ENCODE peak calls at places on chromosomes 6 and 20, in five cellular contexts. W is IMR-90, F is H1, H is H9, N is trophoblast cell. Y is an unnamed sample. For H3K4me1, the result is how much of the 10 kb centered on the place peaks cover.

GRCh38 chr20:14536738-14537137 is 199.3 kb upstream of the FLRT3 start:
- DNase-seq in W (no peak), F (no peak), H (no peak), N (no peak), Y (no peak)

GRCh38 chr6:79225718-79226117 is 8.8 kb downstream of the HMGN3 start:
- DNase-seq in W (peak), F (no peak), H (no peak), N (peak), Y (no peak)

GRCh38 chr6:124441430-124441829 is 520.8 kb upstream of the RNF217 start:
- DNase-seq in W (no peak), F (no peak), H (no peak), N (no peak), Y (no peak)

GRCh38 chr20:43870484-43870883 is 44.2 kb upstream of the TOX2 start:
- DNase-seq in W (peak), F (no peak), H (no peak), N (no peak), Y (no peak)

GRCh38 chr6:169723200-169723909 is 945 bp downstream of the PHF10 start:
- DNase-seq in W (peak), F (no peak), H (peak), N (peak), Y (peak)

GRCh38 chr20:9290331-9290730 is 221.4 kb downstream of the PLCB4 start:
- DNase-seq in W (no peak), F (no peak), H (no peak), N (no peak), Y (no peak)

GRCh38 chr6:22147983-22148797 is 148.6 kb downstream of the PRL start:
- DNase-seq in W (peak), F (no peak), H (no peak), N (no peak), Y (no peak)

GRCh38 chr6:139291813-139292619 is at the start of gene TXLNB:
- DNase-seq in W (peak), F (no peak), H (peak), N (no peak), Y (no peak)

GRCh38 chr6:77361018-77361417 is 102.3 kb downstream of the HTR1B start:
- DNase-seq in W (no peak), F (no peak), H (no peak), N (no peak), Y (no peak)

GRCh38 chr6:33700391-33701050 is 11.0 kb downstream of the UQCC2 start:
- DNase-seq in W (peak), F (peak), H (peak), N (peak), Y (peak)

GRCh38 chr6:149895702-149896310 is 2.1 kb downstream of the RAET1E start:
- DNase-seq in W (peak), F (no peak), H (no peak), N (no peak), Y (no peak)

GRCh38 chr6:121533321-121533841 is 97.9 kb downstream of the GJA1 start:
- DNase-seq in W (no peak), F (no peak), H (no peak), N (no peak), Y (no peak)

GRCh38 chr6:84645563-84646266 is 118.7 kb downstream of the TBX18 start:
- DNase-seq in W (peak), F (no peak), H (no peak), N (no peak), Y (no peak)

GRCh38 chr6:4666886-4667513 is 109.2 kb upstream of the CDYL start:
- DNase-seq in W (no peak), F (no peak), H (peak), N (no peak), Y (no peak)

GRCh38 chr6:42523158-42523814 is 40.5 kb upstream of the UBR2 start:
- DNase-seq in W (peak), F (no peak), H (no peak), N (no peak), Y (no peak)

GRCh38 chr6:156585859-156586258 is 191.3 kb upstream of the ARID1B start:
- DNase-seq in W (no peak), F (no peak), H (no peak), N (no peak), Y (no peak)

GRCh38 chr6:161922631-161923119 is 648.8 kb upstream of the AGPAT4 start:
- DNase-seq in W (peak), F (no peak), H (peak), N (peak), Y (no peak)

GRCh38 chr20:33024609-33025317 is 6.7 kb upstream of the BPIFB6 start:
- DNase-seq in W (no peak), F (no peak), H (no peak), N (no peak), Y (no peak)

GRCh38 chr6:114419175-114419574 is 76.4 kb upstream of the HS3ST5 start:
- DNase-seq in W (no peak), F (no peak), H (no peak), N (no peak), Y (no peak)

GRCh38 chr20:58888521-58889333 is 36.2 kb downstream of the GNAS start:
- DNase-seq in W (peak), F (no peak), H (peak), N (peak), Y (peak)

GRCh38 chr6:52297433-52297832 is 12.9 kb upstream of the MCM3 start:
- DNase-seq in W (no peak), F (no peak), H (no peak), N (no peak), Y (no peak)

GRCh38 chr6:11607381-11607780 is 69.8 kb downstream of the TMEM170B start:
- DNase-seq in W (peak), F (no peak), H (no peak), N (no peak), Y (no peak)

GRCh38 chr20:23668477-23668951 is 20.3 kb downstream of the CST4 start:
- DNase-seq in W (peak), F (peak), H (peak), N (peak), Y (peak)

GRCh38 chr6:140572129-140572528 is 1197.7 kb upstream of the CITED2 start:
- DNase-seq in W (peak), F (no peak), H (no peak), N (no peak), Y (no peak)

GRCh38 chr6:165661416-165662001 is 1.5 kb downstream of the PDE10A start:
- DNase-seq in W (peak), F (no peak), H (no peak), N (no peak), Y (no peak)

GRCh38 chr6:40999498-41000070 is 39.4 kb downstream of the UNC5CL start:
- DNase-seq in W (peak), F (peak), H (peak), N (peak), Y (no peak)

GRCh38 chr6:132483779-132484679 is 28.9 kb downstream of the STX7 start:
- DNase-seq in W (peak), F (no peak), H (no peak), N (peak), Y (peak)

GRCh38 chr20:23687986-23688385 is 852 bp downstream of the CST4 start:
- DNase-seq in W (no peak), F (no peak), H (no peak), N (no peak), Y (no peak)

GRCh38 chr6:136921936-136922679 is at the start of gene SLC35D3:
- DNase-seq in W (no peak), F (no peak), H (peak), N (no peak), Y (peak)

GRCh38 chr20:57413990-57414389 is 22.8 kb downstream of the RBM38 start:
- DNase-seq in W (no peak), F (no peak), H (no peak), N (no peak), Y (no peak)

GRCh38 chr20:58084966-58085365 is 143.5 kb downstream of the ANKRD60 start:
- DNase-seq in W (no peak), F (no peak), H (no peak), N (no peak), Y (no peak)

DNA sequence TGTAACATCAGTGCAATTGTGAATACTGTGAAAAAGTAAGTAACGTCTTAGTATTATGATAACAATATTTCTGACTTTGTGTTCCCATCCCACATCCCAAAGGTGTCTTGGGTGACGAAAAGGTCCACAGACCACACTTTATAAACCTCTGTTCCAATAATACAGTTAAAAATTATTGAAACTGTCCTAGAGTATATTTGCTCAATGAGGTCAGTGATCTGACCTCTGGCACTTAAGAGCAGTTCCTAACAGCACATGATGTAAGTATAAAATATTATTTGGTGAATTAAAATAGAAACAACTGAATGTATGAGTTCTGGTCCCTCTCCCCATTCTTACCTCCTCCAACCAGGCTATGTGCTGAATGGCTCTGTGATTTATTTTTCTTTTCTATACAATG is 566.4 kb upstream of the MMS22L start:
- DNase-seq in W (no peak), F (no peak), H (no peak), N (no peak), Y (no peak)
- H4K91ac ChIP-seq in W (no peak), F (no peak), H (no peak), N (no peak), Y (no peak)

DNA sequence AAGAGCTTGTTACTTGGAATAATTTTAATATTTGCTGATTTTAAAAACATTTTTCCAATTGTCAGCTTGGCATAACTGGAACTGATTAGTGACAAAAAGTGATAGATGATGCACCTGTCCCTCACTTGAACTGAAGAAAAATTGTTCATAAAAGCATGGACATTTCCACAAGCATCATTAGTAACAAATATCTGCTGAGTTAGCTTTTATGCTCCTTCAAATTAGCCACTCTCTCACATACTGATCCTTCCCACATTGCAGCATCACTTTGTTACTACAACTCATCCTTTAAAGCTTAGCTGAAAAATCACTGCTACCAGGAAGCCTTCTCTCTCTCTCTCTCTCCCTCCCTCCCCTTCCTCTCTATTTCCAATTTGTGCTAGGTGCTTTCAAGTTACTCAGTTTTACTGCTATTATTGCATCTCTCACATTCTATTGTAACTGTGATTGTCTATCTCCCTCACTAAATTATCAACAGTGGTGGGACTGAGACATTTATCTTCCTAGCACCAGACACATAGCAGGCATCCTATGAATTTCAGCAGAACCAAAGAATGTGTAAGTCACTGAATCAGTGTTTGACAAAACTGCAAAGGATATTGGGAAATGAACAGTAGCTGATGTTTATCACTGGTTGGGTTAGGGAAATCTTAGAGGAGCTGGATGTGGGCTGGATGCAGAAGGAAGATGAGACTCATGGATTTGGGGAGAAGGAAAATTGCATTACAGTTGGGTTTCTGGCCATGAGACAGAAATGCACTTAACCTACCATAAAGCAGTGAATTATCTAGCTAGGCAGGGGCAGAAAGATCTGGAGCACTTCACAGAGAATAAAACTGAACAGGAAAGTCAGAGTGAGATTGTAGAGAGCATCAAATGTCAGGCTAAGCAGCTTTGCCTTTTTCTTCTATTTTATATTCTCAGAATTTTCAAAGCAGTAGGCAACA is 128.4 kb upstream of the PLN start:
- DNase-seq in W (peak), F (no peak), H (no peak), N (no peak), Y (no peak)
- H2AFZ ChIP-seq in W (peak), F (no peak), H (no peak), N (no peak), Y (no peak)

DNA sequence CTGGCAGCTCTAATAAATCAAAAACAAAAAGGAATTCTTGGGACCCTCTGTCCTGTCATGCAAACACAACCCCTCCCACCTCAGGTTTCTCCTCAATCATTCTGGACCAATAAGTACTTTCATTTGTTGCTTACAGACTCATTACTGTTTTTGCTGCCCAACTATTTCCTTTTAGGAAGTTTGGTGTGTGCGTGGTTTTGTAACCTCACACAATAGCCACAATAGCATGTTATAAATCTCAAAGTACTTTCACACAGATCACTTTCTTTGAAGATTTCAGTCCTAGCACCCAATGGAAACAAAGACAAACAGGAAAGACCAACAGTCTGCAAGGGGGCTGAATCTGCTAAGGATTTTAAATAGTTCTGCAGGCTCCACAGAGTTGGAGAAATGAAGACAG is 4.4 kb downstream of the MRPL14 start:
- DNase-seq in W (no peak), F (no peak), H (no peak), N (no peak), Y (no peak)
- H3K4me1 ChIP-seq in W (under half), F (under half), H (under half), N (under half), Y (under half)

DNA sequence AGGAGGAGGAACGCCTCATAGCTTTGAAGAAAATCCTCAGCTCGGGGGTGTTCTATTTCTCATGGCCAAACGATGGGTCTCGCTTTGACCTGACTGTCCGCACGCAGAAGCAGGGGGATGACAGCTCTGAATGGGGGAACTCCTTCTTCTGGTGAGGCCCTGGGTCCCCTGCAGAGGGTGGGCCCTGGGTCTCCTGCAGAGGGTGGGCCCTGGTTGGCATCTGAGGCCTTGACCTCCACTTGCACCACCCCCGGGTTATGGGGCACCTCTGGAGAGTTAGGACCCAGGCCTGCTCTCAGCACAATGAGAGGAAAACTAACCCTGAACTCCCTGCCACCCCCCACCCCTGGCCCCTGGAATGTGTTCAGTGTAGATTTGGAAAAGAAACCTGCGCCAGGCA is 47.2 kb downstream of the SYNJ2 start:
- DNase-seq in W (no peak), F (no peak), H (no peak), N (no peak), Y (no peak)
- H4K91ac ChIP-seq in W (peak), F (no peak), H (no peak), N (no peak), Y (no peak)

GRCh38 chr6:39214846-39215639 is 14.2 kb downstream of the KCNK5 start:
- DNase-seq in W (no peak), F (no peak), H (no peak), N (no peak), Y (no peak)

GRCh38 chr6:39214120-39214813 is 15.0 kb downstream of the KCNK5 start:
- DNase-seq in W (no peak), F (no peak), H (no peak), N (no peak), Y (no peak)

GRCh38 chr6:39215640-39216158 is 13.6 kb downstream of the KCNK5 start:
- DNase-seq in W (no peak), F (no peak), H (no peak), N (no peak), Y (no peak)

GRCh38 chr6:39218868-39219567 is 10.3 kb downstream of the KCNK5 start:
- DNase-seq in W (no peak), F (no peak), H (no peak), N (no peak), Y (no peak)

GRCh38 chr6:39217177-39217864 is 12.0 kb downstream of the KCNK5 start:
- DNase-seq in W (no peak), F (no peak), H (no peak), N (no peak), Y (no peak)
- H2AFZ ChIP-seq in W (no peak), F (no peak), H (no peak), N (no peak), Y (no peak)

DNA sequence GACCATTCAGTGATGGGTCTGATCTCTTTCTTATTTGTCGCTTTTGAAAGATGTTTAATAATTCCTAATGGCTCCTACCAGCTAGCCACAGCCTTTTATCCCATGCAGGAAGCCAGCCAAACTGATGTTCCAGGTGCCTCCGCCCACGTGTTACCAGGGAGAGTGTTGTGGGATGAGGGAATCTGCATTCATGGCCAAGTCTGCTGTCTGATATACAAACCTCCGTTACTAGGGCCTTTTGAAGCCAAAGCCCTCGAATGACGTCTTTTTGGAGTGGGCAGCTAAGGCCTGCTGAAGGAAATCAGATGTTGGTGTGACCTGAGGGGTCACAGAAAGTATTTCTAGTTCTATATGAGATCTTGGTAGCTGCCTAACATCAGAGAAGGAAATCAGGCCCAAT is 21.3 kb downstream of the STK35 start:
- DNase-seq in W (peak), F (no peak), H (no peak), N (no peak), Y (no peak)
- H3K4me1 ChIP-seq in W (under half), F (under half), H (under half), N (under half), Y (under half)

Y was measured in neuronal stem cell.